ENCODE peak calls at places on chromosomes 7 and 10, in six cellular contexts. T is heart right ventricle, H is prostate gland, O is GM12865, D is adrenal gland, I is GM06990. Q is an unnamed sample.

GRCh38 chr7:3246133-3246532 is 54.9 kb upstream of the SDK1 start:
- DNase-seq in T (no peak), H (no peak), O (no peak), D (no peak), I (no peak), Q (no peak)

GRCh38 chr7:102433319-102434038 is at the start of gene ORAI2:
- DNase-seq in T (peak; percentile 78), H (peak; percentile 74), O (peak; percentile 88), D (peak; percentile 85), I (peak; percentile 86), Q (peak; percentile 91)

GRCh38 chr10:14009315-14010082 is 321.2 kb downstream of the FRMD4A start:
- DNase-seq in T (no peak), H (no peak), O (peak; percentile 95), D (no peak), I (peak; percentile 94), Q (peak; percentile 60)

GRCh38 chr10:14583252-14583651 is 191.4 kb downstream of the FAM107B start:
- DNase-seq in T (no peak), H (no peak), O (peak; percentile 80), D (no peak), I (no peak), Q (peak; percentile 64)

GRCh38 chr7:96636342-96636865 is 73.2 kb downstream of the SEM1 start:
- DNase-seq in T (no peak), H (no peak), O (no peak), D (no peak), I (no peak), Q (no peak)

GRCh38 chr7:33087356-33087755 is 21.8 kb downstream of the RP9 start:
- DNase-seq in T (no peak), H (no peak), O (no peak), D (no peak), I (no peak), Q (no peak)

GRCh38 chr10:24208661-24209420 is at the start of gene KIAA1217:
- DNase-seq in T (peak; percentile 49), H (peak; percentile 62), O (peak; percentile 26), D (peak; percentile 64), I (peak; percentile 40), Q (no peak)

GRCh38 chr10:60414877-60415585 is 25.4 kb upstream of the ANK3 start:
- DNase-seq in T (no peak), H (no peak), O (no peak), D (no peak), I (no peak), Q (no peak)

GRCh38 chr7:36506130-36506794 is 116.6 kb downstream of the ANLN start:
- DNase-seq in T (no peak), H (no peak), O (no peak), D (no peak), I (no peak), Q (no peak)

GRCh38 chr7:74222851-74223710 is 13.3 kb downstream of the LAT2 start:
- DNase-seq in T (no peak), H (no peak), O (no peak), D (no peak), I (no peak), Q (no peak)

GRCh38 chr10:15897282-15897681 is 37.0 kb upstream of the MINDY3 start:
- DNase-seq in T (no peak), H (no peak), O (no peak), D (no peak), I (no peak), Q (no peak)

GRCh38 chr7:113775804-113776203 is 143.0 kb downstream of the PPP1R3A start:
- DNase-seq in T (no peak), H (no peak), O (no peak), D (no peak), I (no peak), Q (no peak)

GRCh38 chr7:139875821-139876241 is 46.8 kb downstream of the TBXAS1 start:
- DNase-seq in T (no peak), H (no peak), O (peak; percentile 12), D (peak; percentile 24), I (no peak), Q (no peak)

GRCh38 chr10:102869290-102870198 is at the start of gene AS3MT:
- DNase-seq in T (peak; percentile 15), H (peak; percentile 24), O (no peak), D (peak; percentile 77), I (peak; percentile 56), Q (peak; percentile 54)

GRCh38 chr10:11687779-11688447 is 54.3 kb upstream of the ECHDC3 start:
- DNase-seq in T (no peak), H (peak; percentile 69), O (no peak), D (no peak), I (no peak), Q (no peak)

GRCh38 chr10:113058175-113058961 is 108.3 kb downstream of the TCF7L2 start:
- DNase-seq in T (no peak), H (no peak), O (no peak), D (no peak), I (no peak), Q (no peak)

GRCh38 chr7:55469271-55469681 is 103.0 kb downstream of the VOPP1 start:
- DNase-seq in T (no peak), H (no peak), O (no peak), D (no peak), I (no peak), Q (no peak)

GRCh38 chr7:150377116-150377979 is 1.8 kb upstream of the ZNF775 start:
- DNase-seq in T (no peak), H (no peak), O (peak; percentile 38), D (no peak), I (no peak), Q (no peak)

GRCh38 chr7:114806590-114807167 is 115.2 kb upstream of the MDFIC start:
- DNase-seq in T (no peak), H (no peak), O (no peak), D (peak; percentile 67), I (no peak), Q (no peak)

GRCh38 chr7:24930856-24931255 is 49.1 kb downstream of the OSBPL3 start:
- DNase-seq in T (no peak), H (no peak), O (no peak), D (no peak), I (no peak), Q (no peak)

GRCh38 chr10:97279121-97279815 is 13.2 kb downstream of the ARHGAP19 start:
- DNase-seq in T (no peak), H (no peak), O (no peak), D (peak; percentile 20), I (no peak), Q (no peak)

GRCh38 chr10:65570143-65571010 is 1355.5 kb upstream of the LRRTM3 start:
- DNase-seq in T (peak; percentile 41), H (peak; percentile 7), O (peak; percentile 22), D (no peak), I (no peak), Q (no peak)

GRCh38 chr7:27551803-27552202 is 110.9 kb downstream of the HIBADH start:
- DNase-seq in T (no peak), H (no peak), O (no peak), D (no peak), I (no peak), Q (no peak)

GRCh38 chr7:135508853-135509588 is 881 bp downstream of the CNOT4 start:
- DNase-seq in T (peak; percentile 13), H (peak; percentile 7), O (peak; percentile 67), D (peak; percentile 28), I (no peak), Q (peak; percentile 41)

GRCh38 chr7:47470567-47471357 is 111.1 kb downstream of the TNS3 start:
- DNase-seq in T (no peak), H (peak; percentile 63), O (no peak), D (peak; percentile 78), I (no peak), Q (no peak)

GRCh38 chr7:131525820-131526219 is 30.6 kb downstream of the PODXL start:
- DNase-seq in T (no peak), H (no peak), O (no peak), D (no peak), I (no peak), Q (no peak)

GRCh38 chr10:80277567-80278250 is 11.7 kb downstream of the MAT1A start:
- DNase-seq in T (no peak), H (no peak), O (no peak), D (peak; percentile 68), I (no peak), Q (no peak)

GRCh38 chr10:73886085-73886529 is 11.8 kb upstream of the CAMK2G start:
- DNase-seq in T (peak; percentile 88), H (peak; percentile 74), O (peak; percentile 78), D (peak; percentile 77), I (no peak), Q (peak; percentile 83)

GRCh38 chr7:23746629-23747028 is 36.6 kb downstream of the STK31 start:
- DNase-seq in T (no peak), H (no peak), O (no peak), D (no peak), I (no peak), Q (no peak)

GRCh38 chr10:7000063-7000462 is 410.8 kb downstream of the SFMBT2 start:
- DNase-seq in T (no peak), H (no peak), O (no peak), D (no peak), I (no peak), Q (no peak)

GRCh38 chr7:45092931-45093235 is 4.1 kb upstream of the NACAD start:
- DNase-seq in T (no peak), H (no peak), O (no peak), D (no peak), I (no peak), Q (no peak)

GRCh38 chr7:69185170-69185569 is 413.1 kb upstream of the AUTS2 start:
- DNase-seq in T (no peak), H (no peak), O (no peak), D (no peak), I (no peak), Q (no peak)

DNA sequence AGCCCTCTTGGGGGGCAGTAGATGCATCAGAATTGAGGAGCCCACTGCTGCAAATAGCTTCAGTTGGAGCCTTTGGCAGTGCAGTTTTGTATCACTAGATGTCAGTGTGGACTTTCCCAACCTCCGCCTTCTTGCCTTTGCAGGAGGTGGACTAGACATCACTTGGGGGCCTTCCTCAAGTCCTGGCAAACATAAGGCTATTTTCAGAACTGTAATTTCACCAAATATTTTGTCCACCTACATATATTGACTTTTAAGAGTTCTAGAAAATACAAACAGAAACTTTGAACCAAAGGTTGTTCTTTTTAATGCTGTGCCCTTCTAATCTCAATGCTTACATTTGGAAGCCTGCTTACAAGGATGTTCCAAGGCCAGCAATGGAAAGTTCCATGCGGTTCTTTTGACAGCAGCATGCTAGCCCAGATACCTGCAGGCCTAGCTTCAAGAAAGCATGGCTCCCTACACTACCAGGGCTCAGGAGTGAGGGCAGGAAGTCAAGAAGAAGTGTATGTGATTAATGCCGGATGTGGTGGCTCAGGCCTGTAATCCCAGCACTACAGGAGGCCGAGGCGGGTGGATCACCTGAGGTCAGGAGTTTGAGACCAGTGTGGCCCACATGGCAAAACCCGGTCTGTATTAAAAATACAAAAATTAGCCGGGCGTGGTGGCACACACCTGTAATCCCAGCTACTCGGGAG is 8.0 kb upstream of the ZNRF2 start:
- DNase-seq in T (peak; percentile 59), H (no peak), O (peak; percentile 77), D (peak; percentile 58), I (no peak), Q (peak; percentile 42)
- TF ChIP-seq CTCF in T (peak; percentile 65), H (no peak), O (peak; percentile 72), D (peak; percentile 70), I (peak; percentile 71), Q (peak; percentile 41)

GRCh38 chr7:29345590-29345989 is 151.0 kb downstream of the CHN2 start:
- DNase-seq in T (peak; percentile 38), H (peak; percentile 31), O (peak; percentile 5), D (peak; percentile 67), I (no peak), Q (no peak)
- TF ChIP-seq CTCF in T (peak; percentile 54), H (no peak), O (peak; percentile 4), D (peak; percentile 40), I (peak; percentile 3), Q (no peak)

GRCh38 chr10:94092848-94093247 is 99.1 kb downstream of the PLCE1 start:
- DNase-seq in T (peak; percentile 18), H (no peak), O (no peak), D (peak; percentile 16), I (no peak), Q (no peak)
- TF ChIP-seq CTCF in T (no peak), H (no peak), O (no peak), D (no peak), I (no peak), Q (no peak)

GRCh38 chr7:118918556-118918955 is 694.1 kb downstream of the ANKRD7 start:
- DNase-seq in T (no peak), H (no peak), O (peak; percentile 8), D (no peak), I (no peak), Q (no peak)
- TF ChIP-seq CTCF in T (no peak), H (no peak), O (no peak), D (peak; percentile 20), I (no peak), Q (no peak)